ENCODE peak calls at places on chromosome X, in four cellular contexts. Q is OCI-LY7, L is HCT116, H is IMR-90. A is an unnamed sample.
A peak's percentile ranks its signal among the peaks of the same experiment; 100 is the strongest.

GRCh38 chrX:79081895-79082512 is 62.5 kb upstream of the GPR174 start:
- DNase-seq in L (no peak), H (peak; percentile 4), Q (peak; percentile 58), A (peak; percentile 57)

GRCh38 chrX:119784747-119785446 is 6.5 kb downstream of the RPL39 start:
- DNase-seq in L (no peak), Q (peak; percentile 27), H (peak; percentile 23), A (peak; percentile 62)

GRCh38 chrX:30414144-30414543 is 105.0 kb upstream of the NR0B1 start:
- DNase-seq in L (no peak), Q (no peak), H (no peak), A (no peak)

GRCh38 chrX:47361538-47362511 is 8.6 kb upstream of the ZNF157 start:
- DNase-seq in Q (peak; percentile 93), H (peak; percentile 95), L (peak; percentile 84), A (peak; percentile 13)

GRCh38 chrX:97389761-97390192 is 506.1 kb downstream of the RPA4 start:
- DNase-seq in Q (no peak), H (peak; percentile 84), L (peak; percentile 7), A (no peak)

GRCh38 chrX:110219920-110220319 is 98.0 kb downstream of the AMMECR1 start:
- DNase-seq in Q (no peak), H (peak; percentile 69), L (no peak), A (no peak)

GRCh38 chrX:15328821-15329220 is 6.5 kb downstream of the PIGA start:
- DNase-seq in L (no peak), Q (no peak), H (no peak), A (no peak)

GRCh38 chrX:31717474-31717873 is 645.6 kb upstream of the FTHL17 start:
- DNase-seq in L (no peak), H (no peak), Q (no peak), A (no peak)

GRCh38 chrX:9373789-9374188 is 91.1 kb upstream of the TBL1X start:
- DNase-seq in H (no peak), L (no peak), Q (no peak), A (no peak)

GRCh38 chrX:111615227-111615626 is 65.7 kb upstream of the ALG13 start:
- DNase-seq in L (no peak), H (no peak), Q (no peak), A (no peak)

GRCh38 chrX:110318664-110318968 is 731 bp upstream of the AMMECR1 start:
- DNase-seq in Q (peak; percentile 60), L (no peak), H (no peak), A (no peak)

GRCh38 chrX:123085311-123085940 is 98.7 kb upstream of the GRIA3 start:
- DNase-seq in Q (no peak), L (no peak), H (no peak), A (no peak)

GRCh38 chrX:36218801-36219200 is 299.3 kb downstream of the CFAP47 start:
- DNase-seq in Q (no peak), L (no peak), H (no peak), A (no peak)

GRCh38 chrX:9610774-9611392 is 146.0 kb downstream of the TBL1X start:
- DNase-seq in L (no peak), H (peak; percentile 40), Q (no peak), A (no peak)

GRCh38 chrX:71885099-71885498 is 25.5 kb upstream of the NHSL2 start:
- DNase-seq in L (no peak), Q (no peak), H (no peak), A (no peak)

GRCh38 chrX:128460835-128461234 is 408.6 kb upstream of the ACTRT1 start:
- DNase-seq in L (no peak), H (no peak), Q (no peak), A (no peak)

GRCh38 chrX:136823175-136823574 is 42.4 kb upstream of the ARHGEF6 start:
- DNase-seq in Q (no peak), L (no peak), H (peak; percentile 54), A (no peak)

GRCh38 chrX:10755477-10756334 is 135.3 kb upstream of the MID1 start:
- DNase-seq in H (peak; percentile 81), L (no peak), Q (no peak), A (no peak)

GRCh38 chrX:13764284-13764683 is 29.7 kb downstream of the OFD1 start:
- DNase-seq in Q (no peak), L (no peak), H (no peak), A (no peak)
- H3K4me1 ChIP-seq in Q (peaks cover 31% of the 10 kb centered on the region), L (no peaks in the 10 kb centered on the region), H (no peaks in the 10 kb centered on the region), A (no peaks in the 10 kb centered on the region)

DNA sequence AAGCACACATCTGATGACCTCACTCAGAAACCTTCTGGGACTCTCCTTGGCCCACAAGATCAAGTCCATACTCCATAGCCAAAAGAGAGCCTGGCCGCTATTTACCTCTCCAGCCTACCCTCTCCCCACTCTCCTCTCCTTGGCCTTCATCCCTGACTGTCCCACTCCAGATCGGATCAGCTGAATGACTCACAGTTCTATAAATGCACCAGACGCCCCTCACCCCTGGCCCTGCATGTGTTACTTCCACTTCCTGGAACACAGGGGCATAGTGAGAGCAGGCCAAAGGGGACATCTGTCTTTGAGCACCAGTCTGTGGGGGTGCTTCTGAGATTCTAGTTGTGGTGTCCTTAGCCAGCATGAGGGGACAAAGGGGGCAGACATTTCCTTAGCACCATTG is 62.4 kb downstream of the PJA1 start:
- DNase-seq in Q (no peak), H (no peak), L (no peak), A (no peak)
- H3K4me2 ChIP-seq in Q (no peak overlapping the region), H (no peak overlapping the region), L (no peak overlapping the region), A (no peak overlapping the region)

GRCh38 chrX:103919336-103919682 is 43.1 kb upstream of the TMSB15B start:
- DNase-seq in L (no peak), Q (peak; percentile 73), H (peak; percentile 51), A (peak; percentile 57)
- H3K4me1 ChIP-seq in L (peaks cover 3% of the 10 kb centered on the region), Q (peaks cover 17% of the 10 kb centered on the region), H (no peaks in the 10 kb centered on the region), A (peaks cover 31% of the 10 kb centered on the region)

DNA sequence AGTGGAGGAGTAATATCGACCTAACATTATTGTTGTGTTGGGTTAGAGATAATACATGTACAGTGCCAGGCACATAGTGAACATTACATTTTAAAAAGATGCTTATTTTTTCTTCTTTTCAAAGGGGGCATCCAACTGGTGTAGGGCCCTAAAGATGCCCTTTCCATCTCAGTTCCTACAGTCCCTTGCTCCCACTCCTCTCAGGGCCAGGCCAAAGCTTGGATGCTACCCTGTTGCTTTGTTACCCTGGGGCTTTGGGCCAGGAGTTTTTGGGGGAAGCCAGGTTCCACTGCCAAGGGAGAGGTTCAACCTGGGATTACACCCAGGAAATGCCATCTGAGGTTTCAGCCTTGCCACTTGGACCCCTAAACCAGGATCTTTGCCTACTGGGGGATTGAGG is 918 bp downstream of the IGSF1 start:
- DNase-seq in L (no peak), Q (no peak), H (no peak), A (no peak)
- H3K4me2 ChIP-seq in L (no peak overlapping the region), Q (no peak overlapping the region), H (no peak overlapping the region), A (no peak overlapping the region)

DNA sequence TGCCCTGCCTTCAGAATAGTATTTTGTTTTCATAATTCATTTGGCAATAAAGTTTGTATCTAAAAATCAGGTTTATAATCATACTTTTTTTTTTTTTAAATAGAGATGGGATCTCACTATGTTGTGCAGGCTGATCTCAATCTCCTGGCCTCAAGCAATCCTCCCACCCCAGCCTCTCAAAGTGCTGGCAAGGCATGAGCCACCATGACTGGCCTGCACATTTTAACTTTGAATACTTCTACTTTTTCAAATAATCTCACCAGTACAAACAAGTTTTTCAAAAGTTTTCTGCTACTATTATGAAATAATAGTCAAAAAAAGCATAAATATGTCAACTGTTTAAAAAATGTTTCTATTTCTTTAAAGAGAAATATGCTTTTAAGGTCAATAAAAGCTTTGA is 69.6 kb upstream of the GPR34 start:
- DNase-seq in L (no peak), H (no peak), Q (no peak), A (no peak)
- H3K4me1 ChIP-seq in L (peaks cover 4% of the 10 kb centered on the region), H (no peaks in the 10 kb centered on the region), Q (peaks cover 11% of the 10 kb centered on the region), A (no peaks in the 10 kb centered on the region)

DNA sequence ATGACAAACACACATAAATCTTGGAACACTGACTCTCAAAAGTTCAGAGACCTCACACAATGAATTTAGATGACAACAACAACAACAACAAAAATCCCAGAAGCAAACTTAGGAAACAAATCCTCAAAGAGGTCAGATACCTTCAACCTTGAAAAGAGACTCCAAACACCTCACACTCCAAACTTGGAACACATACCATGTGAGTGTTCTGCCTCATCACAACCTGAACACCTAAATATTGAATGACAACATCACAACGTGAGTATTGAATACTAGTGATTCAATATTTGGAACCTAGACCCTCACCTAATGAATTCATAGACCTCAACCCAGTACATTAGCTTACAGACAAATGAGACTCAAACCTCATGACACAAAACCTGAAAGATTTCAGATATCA is 18.9 kb upstream of the PAGE4 start:
- DNase-seq in Q (no peak), H (no peak), L (no peak), A (no peak)
- H3K4me2 ChIP-seq in Q (no peak overlapping the region), H (no peak overlapping the region), L (no peak overlapping the region), A (no peak overlapping the region)

DNA sequence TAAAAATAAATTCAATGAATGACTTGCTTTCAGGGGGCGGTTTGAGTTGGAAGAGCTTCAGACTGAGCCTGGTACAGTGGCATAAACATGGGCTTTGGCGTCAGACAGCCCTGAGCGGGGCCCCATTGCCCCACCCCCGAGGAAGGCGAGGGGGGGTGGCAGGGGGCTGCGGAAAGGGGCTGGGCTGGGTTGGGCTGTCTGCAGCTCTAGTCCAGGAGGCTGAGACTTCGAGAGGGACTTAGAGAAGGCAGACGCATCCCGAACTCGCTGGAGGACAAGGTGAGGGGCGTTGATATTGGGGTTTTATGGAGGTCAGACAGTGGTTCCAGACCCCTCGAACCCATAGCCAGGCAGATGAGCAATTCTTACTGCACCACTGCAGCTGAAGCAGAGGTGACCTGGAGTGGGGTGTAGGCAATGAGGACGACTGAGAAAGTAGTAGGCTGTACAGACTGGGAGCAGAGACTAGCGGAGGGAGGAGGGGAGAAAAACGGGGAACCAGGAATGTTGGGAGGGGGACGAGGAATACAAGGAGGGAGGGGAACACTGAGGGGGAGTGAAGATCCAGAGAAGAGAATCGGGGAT is at the start of gene MAGED2:
- DNase-seq in H (peak; percentile 16), Q (no peak), L (no peak), A (peak; percentile 60)
- H3K4me1 ChIP-seq in H (peaks cover 7% of the 10 kb centered on the region), Q (peaks cover 14% of the 10 kb centered on the region), L (peaks cover 18% of the 10 kb centered on the region), A (peaks cover 21% of the 10 kb centered on the region)